ENCODE peak calls at places on chromosomes 3 and 15, in eight cellular contexts. T, O, U, A, G, M, K and N are unnamed samples.

GRCh38 chr3:16203031-16203430 is 28.6 kb downstream of the GALNT15 start:
- DNase-seq in K (no peak), T (no peak), U (peak), A (no peak), M (no peak), G (no peak), O (no peak), N (no peak)

GRCh38 chr15:31333119-31333518 is 6.5 kb downstream of the KLF13 start:
- DNase-seq in K (no peak), U (no peak), A (no peak), T (no peak), G (no peak), M (no peak), O (no peak), N (no peak)

GRCh38 chr3:5010706-5011554 is 31.7 kb downstream of the BHLHE40 start:
- DNase-seq in U (peak), M (no peak), O (no peak), A (no peak), T (no peak), G (no peak), K (no peak), N (no peak)

GRCh38 chr15:35912196-35912595 is 366.2 kb upstream of the DPH6 start:
- DNase-seq in A (no peak), G (peak), T (no peak), O (no peak), K (no peak), U (peak), M (no peak), N (no peak)

GRCh38 chr3:107841864-107842263 is 249.0 kb downstream of the CD47 start:
- DNase-seq in U (no peak), T (no peak), M (no peak), O (no peak), K (no peak), A (no peak), G (no peak), N (no peak)

GRCh38 chr15:39833515-39833981 is 50.9 kb upstream of the FSIP1 start:
- DNase-seq in A (no peak), T (no peak), O (no peak), M (no peak), G (no peak), K (no peak), U (peak), N (no peak)

GRCh38 chr15:93012793-93013192 is 76.2 kb downstream of the RGMA start:
- DNase-seq in M (no peak), O (no peak), G (no peak), T (no peak), K (no peak), U (no peak), A (no peak), N (no peak)

GRCh38 chr15:80999623-81000036 is 1.1 kb upstream of the TLNRD1 start:
- DNase-seq in U (no peak), K (no peak), T (no peak), G (no peak), M (peak), O (no peak), A (no peak), N (no peak)

GRCh38 chr15:75065467-75065850 is 42.1 kb downstream of the PPCDC start:
- DNase-seq in U (peak), G (no peak), M (no peak), A (no peak), K (no peak), T (no peak), O (peak), N (no peak)

GRCh38 chr3:155352900-155353490 is 59.5 kb upstream of the STRIT1 start:
- DNase-seq in T (no peak), K (no peak), O (peak), G (peak), M (no peak), U (peak), A (no peak), N (peak)

GRCh38 chr3:154480033-154480432 is 50.0 kb upstream of the GPR149 start:
- DNase-seq in O (no peak), T (no peak), K (no peak), U (no peak), A (no peak), G (no peak), M (no peak), N (no peak)

GRCh38 chr15:68642491-68642845 is 63.7 kb downstream of the CORO2B start:
- DNase-seq in T (no peak), O (no peak), K (no peak), G (no peak), M (no peak), U (peak), A (no peak), N (no peak)

GRCh38 chr3:62057339-62058047 is 315.9 kb downstream of the FEZF2 start:
- DNase-seq in U (no peak), M (no peak), G (no peak), O (peak), A (no peak), T (no peak), K (no peak), N (no peak)

GRCh38 chr15:78059110-78059839 is 18.2 kb downstream of the TBC1D2B start:
- DNase-seq in M (no peak), T (peak), K (no peak), A (no peak), O (no peak), G (no peak), U (peak), N (no peak)

GRCh38 chr15:38148476-38148875 is 104.2 kb upstream of the SPRED1 start:
- DNase-seq in O (no peak), T (no peak), A (no peak), U (no peak), K (no peak), M (no peak), G (no peak), N (no peak)

GRCh38 chr3:182763896-182764295 is 29.4 kb upstream of the ATP11B start:
- DNase-seq in O (no peak), U (no peak), K (no peak), G (no peak), T (no peak), A (no peak), M (no peak), N (no peak)

GRCh38 chr3:57048728-57049127 is 11.7 kb upstream of the SPATA12 start:
- DNase-seq in G (no peak), K (no peak), M (no peak), O (no peak), A (no peak), T (no peak), U (no peak), N (no peak)
- TF ChIP-seq USF2 in G (no peak), K (no peak), M (no peak), O (no peak), A (no peak), T (no peak), U (no peak), N (no peak)

GRCh38 chr3:37183976-37184375 is 9.6 kb upstream of the LRRFIP2 start:
- DNase-seq in U (no peak), K (peak), A (no peak), M (no peak), G (no peak), T (no peak), O (no peak), N (no peak)
- TF ChIP-seq USF2 in U (no peak), K (no peak), A (no peak), M (no peak), G (no peak), T (no peak), O (no peak), N (no peak)

GRCh38 chr3:27713066-27713400 is 9.1 kb downstream of the EOMES start:
- DNase-seq in O (no peak), K (no peak), M (no peak), G (no peak), T (no peak), U (no peak), A (no peak), N (no peak)
- TF ChIP-seq USF2 in O (no peak), K (no peak), M (no peak), G (no peak), T (no peak), U (no peak), A (no peak), N (no peak)

GRCh38 chr15:79593119-79593869 is 161.2 kb downstream of the MINAR1 start:
- DNase-seq in T (peak), K (peak), A (no peak), M (no peak), G (no peak), U (peak), O (peak), N (peak)

GRCh38 chr15:79592126-79592525 is 160.0 kb downstream of the MINAR1 start:
- DNase-seq in O (no peak), M (no peak), G (no peak), T (no peak), A (no peak), K (no peak), U (no peak), N (no peak)

GRCh38 chr15:79595271-79595670 is 163.1 kb downstream of the MINAR1 start:
- DNase-seq in U (no peak), M (no peak), T (no peak), G (no peak), O (no peak), K (peak), A (no peak), N (no peak)

GRCh38 chr15:79598639-79599038 is 166.5 kb downstream of the MINAR1 start:
- DNase-seq in U (no peak), A (no peak), O (peak), G (no peak), T (no peak), K (no peak), M (no peak), N (no peak)

DNA sequence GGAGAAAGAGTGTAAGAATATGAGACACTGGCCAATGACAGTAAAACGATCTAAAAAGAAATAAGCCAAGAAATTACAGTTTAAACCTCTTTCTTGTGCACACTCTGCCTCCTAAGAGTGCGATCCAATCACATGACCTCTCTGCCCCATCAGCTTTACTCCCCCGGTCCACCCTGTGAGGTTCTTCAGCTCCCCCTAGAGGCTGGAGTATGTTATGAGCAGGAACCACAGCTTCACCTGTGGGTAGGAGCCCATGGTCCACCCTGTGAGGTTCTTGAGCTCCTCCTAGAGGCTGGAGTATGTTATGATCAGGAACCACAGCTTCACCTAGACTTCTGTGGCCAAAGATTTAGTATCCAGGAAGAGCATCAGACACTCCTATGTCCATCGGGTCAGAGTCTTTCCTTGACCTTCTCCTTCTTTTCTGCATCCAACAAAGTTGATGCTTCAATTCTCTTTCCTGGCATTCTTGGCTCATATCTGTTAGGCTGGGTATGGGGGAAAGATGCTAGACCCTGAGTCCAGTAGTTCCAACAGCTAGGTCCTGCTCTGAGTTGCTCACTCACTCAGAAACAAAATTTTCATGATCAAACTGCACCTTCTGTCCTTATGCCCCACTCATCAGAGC is 164.0 kb downstream of the MINAR1 start:
- DNase-seq in G (peak), M (peak), K (peak), T (peak), O (peak), U (peak), A (peak), N (peak)
- TF ChIP-seq USF2 in G (peak), M (peak), K (peak), T (peak), O (peak), U (peak), A (peak), N (peak)

DNA sequence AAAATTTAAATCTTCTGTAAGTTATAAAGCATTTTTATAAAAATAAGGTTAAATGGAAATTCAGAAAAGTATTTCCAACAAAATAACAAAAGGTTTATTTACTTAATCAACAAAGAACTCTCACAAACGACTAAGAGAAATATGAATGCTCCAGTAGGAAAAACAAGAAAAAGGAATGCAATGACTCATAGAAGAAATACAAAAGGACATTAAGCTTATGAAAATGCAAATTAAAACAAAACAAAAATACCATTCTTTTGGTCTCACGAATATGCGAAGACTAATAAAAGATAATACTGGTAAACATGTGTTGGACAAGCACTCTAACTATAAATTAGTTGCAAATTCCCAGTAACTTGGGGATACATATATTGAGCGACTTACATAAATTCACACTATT is 17.5 kb upstream of the TBC1D5 start:
- DNase-seq in M (no peak), T (no peak), O (no peak), U (no peak), K (no peak), A (no peak), G (no peak), N (no peak)
- TF ChIP-seq USF2 in M (no peak), T (no peak), O (no peak), U (no peak), K (no peak), A (no peak), G (no peak), N (no peak)

DNA sequence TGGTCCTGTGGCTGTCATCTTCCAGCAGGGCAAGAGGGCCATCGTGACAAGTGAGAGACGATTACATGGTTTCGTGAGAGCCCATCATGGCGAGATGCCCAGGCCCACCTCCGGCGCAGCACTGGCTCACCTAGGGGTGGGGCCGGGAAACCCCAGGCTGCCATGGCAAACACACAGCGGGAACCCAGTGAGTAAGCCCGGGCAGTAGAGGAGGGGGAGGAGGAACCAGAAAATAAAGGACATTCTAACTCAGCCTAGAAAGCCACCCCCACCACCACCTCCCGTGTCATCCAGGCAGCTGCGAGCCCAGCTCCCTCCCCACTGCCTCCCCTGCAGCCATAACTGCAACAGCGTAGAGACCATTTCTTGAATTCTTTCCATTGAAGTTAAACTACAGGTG is 52.3 kb downstream of the PCSK6 start:
- DNase-seq in O (no peak), K (peak), A (no peak), T (no peak), M (no peak), U (no peak), G (no peak), N (peak)
- TF ChIP-seq USF2 in O (no peak), K (no peak), A (no peak), T (no peak), M (no peak), U (no peak), G (no peak), N (no peak)

DNA sequence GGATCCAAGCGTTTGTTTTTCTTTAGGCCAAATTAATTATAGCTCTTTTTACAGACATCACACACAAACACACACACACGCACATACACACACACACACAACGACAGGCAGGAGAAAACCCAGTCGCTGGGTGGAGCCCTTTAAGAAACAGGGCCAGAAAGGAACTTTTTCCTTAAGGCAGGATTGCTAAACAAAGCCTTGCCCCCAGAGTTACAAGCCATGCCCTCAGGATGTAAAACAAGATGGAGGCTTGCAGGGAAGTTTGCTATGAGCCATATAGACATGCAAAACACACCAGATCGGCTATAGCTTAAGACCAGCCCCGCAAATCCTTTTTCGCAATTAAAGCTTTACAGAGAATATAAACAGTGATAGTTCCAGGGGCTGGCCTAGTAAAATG is 16.3 kb upstream of the IQCF2 start:
- DNase-seq in K (no peak), T (peak), M (no peak), O (no peak), A (no peak), U (no peak), G (no peak), N (no peak)
- TF ChIP-seq USF2 in K (no peak), T (no peak), M (no peak), O (no peak), A (no peak), U (no peak), G (no peak), N (no peak)

GRCh38 chr3:15102833-15103232 is 3.9 kb upstream of the RBSN start:
- DNase-seq in M (no peak), T (no peak), O (no peak), K (no peak), G (no peak), U (no peak), A (no peak), N (no peak)
- TF ChIP-seq USF2 in M (no peak), T (no peak), O (no peak), K (no peak), G (no peak), U (no peak), A (no peak), N (no peak)

GRCh38 chr3:47747558-47747957 is 34.1 kb downstream of the SMARCC1 start:
- DNase-seq in G (no peak), O (no peak), T (no peak), K (no peak), U (no peak), M (no peak), A (no peak), N (no peak)

GRCh38 chr3:47758261-47759025 is 23.2 kb downstream of the SMARCC1 start:
- DNase-seq in O (no peak), A (no peak), K (no peak), M (no peak), T (no peak), G (no peak), U (no peak), N (no peak)

GRCh38 chr3:47752716-47753115 is 29.0 kb downstream of the SMARCC1 start:
- DNase-seq in O (no peak), G (no peak), A (no peak), K (no peak), U (no peak), M (no peak), T (no peak), N (no peak)
- TF ChIP-seq USF2 in O (no peak), G (no peak), A (no peak), K (no peak), U (no peak), M (no peak), T (no peak), N (no peak)